ENCODE peak calls at places on chromosomes 16 and 17, in four cellular contexts. One of them, this sample, is unnamed.

GRCh38 chr17:61461967-61462733 is 9.9 kb downstream of the TBX4 start:
- DNase-seq in IMR-90: no peak
- DNase-seq in endothelial cell of umbilical vein: no peak
- DNase-seq in fibroblast of lung: no peak
- DNase-seq in this sample: no peak

GRCh38 chr17:17080781-17081180 is 38.5 kb downstream of the MPRIP start:
- DNase-seq in fibroblast of lung: no peak
- DNase-seq in IMR-90: no peak
- DNase-seq in endothelial cell of umbilical vein: no peak
- DNase-seq in this sample: no peak

GRCh38 chr17:6712058-6712853 is 913 bp downstream of the SLC13A5 start:
- DNase-seq in fibroblast of lung: no peak
- DNase-seq in endothelial cell of umbilical vein: no peak
- DNase-seq in IMR-90: no peak
- DNase-seq in this sample: no peak

GRCh38 chr17:71899317-71899716 is 221.5 kb upstream of the SOX9 start:
- DNase-seq in endothelial cell of umbilical vein: no peak
- DNase-seq in IMR-90: peak; percentile 59
- DNase-seq in fibroblast of lung: peak; percentile 15
- DNase-seq in this sample: no peak

GRCh38 chr17:77288115-77288619 is 147.4 kb downstream of the SEC14L1 start:
- DNase-seq in fibroblast of lung: no peak
- DNase-seq in endothelial cell of umbilical vein: no peak
- DNase-seq in IMR-90: no peak
- DNase-seq in this sample: no peak

GRCh38 chr17:31472137-31472536 is 80.7 kb downstream of the RAB11FIP4 start:
- DNase-seq in endothelial cell of umbilical vein: no peak
- DNase-seq in IMR-90: no peak
- DNase-seq in fibroblast of lung: no peak
- DNase-seq in this sample: no peak

GRCh38 chr17:69434164-69434579 is 19.7 kb downstream of the MAP2K6 start:
- DNase-seq in fibroblast of lung: peak; percentile 81
- DNase-seq in IMR-90: peak; percentile 26
- DNase-seq in endothelial cell of umbilical vein: peak; percentile 83
- DNase-seq in this sample: no peak

GRCh38 chr16:28623172-28623711 is 13.4 kb upstream of the SULT1A1 start:
- DNase-seq in IMR-90: no peak
- DNase-seq in endothelial cell of umbilical vein: peak; percentile 24
- DNase-seq in fibroblast of lung: no peak
- DNase-seq in this sample: peak; percentile 94

GRCh38 chr17:27224526-27225315 is 69.2 kb upstream of the WSB1 start:
- DNase-seq in endothelial cell of umbilical vein: no peak
- DNase-seq in IMR-90: no peak
- DNase-seq in fibroblast of lung: peak; percentile 36
- DNase-seq in this sample: no peak

GRCh38 chr16:4892356-4893102 is 44.4 kb downstream of the PPL start:
- DNase-seq in endothelial cell of umbilical vein: no peak
- DNase-seq in IMR-90: peak; percentile 48
- DNase-seq in fibroblast of lung: peak; percentile 85
- DNase-seq in this sample: no peak

GRCh38 chr16:785563-786535 is 2.3 kb downstream of the RPUSD1 start:
- DNase-seq in IMR-90: peak; percentile 37
- DNase-seq in endothelial cell of umbilical vein: peak; percentile 26
- DNase-seq in fibroblast of lung: peak; percentile 41
- DNase-seq in this sample: peak; percentile 75

GRCh38 chr16:787978-788398 is at the start of gene RPUSD1:
- DNase-seq in IMR-90: no peak
- DNase-seq in endothelial cell of umbilical vein: peak; percentile 49
- DNase-seq in fibroblast of lung: peak; percentile 5
- DNase-seq in this sample: no peak

GRCh38 chr16:788399-789126 is at the start of gene CHTF18:
- DNase-seq in IMR-90: peak; percentile 86
- DNase-seq in endothelial cell of umbilical vein: peak; percentile 91
- DNase-seq in fibroblast of lung: peak; percentile 89
- DNase-seq in this sample: peak; percentile 94

GRCh38 chr16:789451-789850 is 1.0 kb downstream of the CHTF18 start:
- DNase-seq in IMR-90: no peak
- DNase-seq in endothelial cell of umbilical vein: no peak
- DNase-seq in fibroblast of lung: no peak
- DNase-seq in this sample: no peak

GRCh38 chr16:787261-787966 is 767 bp downstream of the RPUSD1 start:
- DNase-seq in IMR-90: no peak
- DNase-seq in fibroblast of lung: no peak
- DNase-seq in endothelial cell of umbilical vein: peak; percentile 7
- DNase-seq in this sample: peak; percentile 19
- H3K4me2 ChIP-seq in IMR-90: peak overlapping the region; percentile 97
- H3K4me2 ChIP-seq in fibroblast of lung: peak overlapping the region; percentile 87
- H3K4me2 ChIP-seq in endothelial cell of umbilical vein: peak overlapping the region; percentile 39
- H3K4me2 ChIP-seq in this sample: peak overlapping the region; percentile 92

GRCh38 chr17:28334176-28334575 is 1.1 kb downstream of the IFT20 start:
- DNase-seq in IMR-90: peak; percentile 19
- DNase-seq in fibroblast of lung: no peak
- DNase-seq in endothelial cell of umbilical vein: peak; percentile 25
- DNase-seq in this sample: no peak
- H3K4me2 ChIP-seq in IMR-90: peak overlapping the region; percentile 92
- H3K4me2 ChIP-seq in fibroblast of lung: peak overlapping the region; percentile 100
- H3K4me2 ChIP-seq in endothelial cell of umbilical vein: peak overlapping the region; percentile 70
- H3K4me2 ChIP-seq in this sample: peak overlapping the region; percentile 78

GRCh38 chr17:62750502-62751349 is 57.4 kb downstream of the MARCHF10 start:
- DNase-seq in IMR-90: peak; percentile 24
- DNase-seq in fibroblast of lung: no peak
- DNase-seq in endothelial cell of umbilical vein: no peak
- DNase-seq in this sample: no peak
- H3K4me2 ChIP-seq in IMR-90: no peak overlapping the region
- H3K4me2 ChIP-seq in fibroblast of lung: no peak overlapping the region
- H3K4me2 ChIP-seq in endothelial cell of umbilical vein: no peak overlapping the region
- H3K4me2 ChIP-seq in this sample: no peak overlapping the region

GRCh38 chr16:85913688-85914422 is 14.9 kb downstream of the IRF8 start:
- DNase-seq in endothelial cell of umbilical vein: no peak
- DNase-seq in fibroblast of lung: no peak
- DNase-seq in IMR-90: no peak
- DNase-seq in this sample: no peak

GRCh38 chr16:85916141-85916890 is 17.4 kb downstream of the IRF8 start:
- DNase-seq in endothelial cell of umbilical vein: no peak
- DNase-seq in IMR-90: no peak
- DNase-seq in fibroblast of lung: peak; percentile 62
- DNase-seq in this sample: no peak

GRCh38 chr16:85917012-85917411 is 18.1 kb downstream of the IRF8 start:
- DNase-seq in IMR-90: no peak
- DNase-seq in fibroblast of lung: no peak
- DNase-seq in endothelial cell of umbilical vein: no peak
- DNase-seq in this sample: no peak

GRCh38 chr16:85914423-85914794 is 15.4 kb downstream of the IRF8 start:
- DNase-seq in endothelial cell of umbilical vein: no peak
- DNase-seq in IMR-90: no peak
- DNase-seq in fibroblast of lung: no peak
- DNase-seq in this sample: no peak

GRCh38 chr16:85915125-85915845 is 16.3 kb downstream of the IRF8 start:
- DNase-seq in IMR-90: no peak
- DNase-seq in fibroblast of lung: no peak
- DNase-seq in endothelial cell of umbilical vein: no peak
- DNase-seq in this sample: no peak
- H3K4me2 ChIP-seq in IMR-90: no peak overlapping the region
- H3K4me2 ChIP-seq in fibroblast of lung: no peak overlapping the region
- H3K4me2 ChIP-seq in endothelial cell of umbilical vein: no peak overlapping the region
- H3K4me2 ChIP-seq in this sample: no peak overlapping the region

DNA sequence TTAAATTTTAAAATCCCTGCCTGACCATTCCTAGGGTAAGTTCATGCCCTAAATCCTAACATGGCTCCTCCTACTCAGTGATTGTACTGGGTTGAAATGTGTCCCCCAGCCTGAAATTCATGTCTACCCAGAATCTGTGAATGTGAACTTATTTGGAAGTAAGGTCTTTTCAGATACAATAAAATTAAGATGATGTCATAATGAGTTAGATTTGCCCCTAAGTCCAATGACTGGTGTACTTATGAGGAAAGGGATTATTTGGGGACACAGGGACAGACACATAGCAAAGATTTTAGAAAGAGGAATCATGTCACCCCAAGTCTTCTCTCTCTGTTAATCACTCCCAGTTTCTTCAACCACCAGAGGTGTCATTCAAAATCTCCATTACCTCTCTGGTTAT is 185.3 kb downstream of the HS3ST4 start:
- DNase-seq in fibroblast of lung: no peak
- DNase-seq in endothelial cell of umbilical vein: no peak
- DNase-seq in IMR-90: no peak
- DNase-seq in this sample: no peak
- H3K4me2 ChIP-seq in fibroblast of lung: no peak overlapping the region
- H3K4me2 ChIP-seq in endothelial cell of umbilical vein: no peak overlapping the region
- H3K4me2 ChIP-seq in IMR-90: no peak overlapping the region
- H3K4me2 ChIP-seq in this sample: no peak overlapping the region

GRCh38 chr16:64542152-64542551 is 579.7 kb downstream of the CDH11 start:
- DNase-seq in endothelial cell of umbilical vein: no peak
- DNase-seq in fibroblast of lung: no peak
- DNase-seq in IMR-90: no peak
- DNase-seq in this sample: no peak

GRCh38 chr16:64545769-64546168 is 576.1 kb downstream of the CDH11 start:
- DNase-seq in fibroblast of lung: no peak
- DNase-seq in endothelial cell of umbilical vein: no peak
- DNase-seq in IMR-90: no peak
- DNase-seq in this sample: no peak

GRCh38 chr16:64543401-64543800 is 578.5 kb downstream of the CDH11 start:
- DNase-seq in fibroblast of lung: no peak
- DNase-seq in endothelial cell of umbilical vein: no peak
- DNase-seq in IMR-90: no peak
- DNase-seq in this sample: no peak

GRCh38 chr16:64540449-64540848 is 581.4 kb downstream of the CDH11 start:
- DNase-seq in fibroblast of lung: no peak
- DNase-seq in endothelial cell of umbilical vein: no peak
- DNase-seq in IMR-90: no peak
- DNase-seq in this sample: no peak

GRCh38 chr16:64544859-64545258 is 577.0 kb downstream of the CDH11 start:
- DNase-seq in IMR-90: no peak
- DNase-seq in endothelial cell of umbilical vein: no peak
- DNase-seq in fibroblast of lung: no peak
- DNase-seq in this sample: no peak
- H3K4me2 ChIP-seq in IMR-90: no peak overlapping the region
- H3K4me2 ChIP-seq in endothelial cell of umbilical vein: no peak overlapping the region
- H3K4me2 ChIP-seq in fibroblast of lung: no peak overlapping the region
- H3K4me2 ChIP-seq in this sample: no peak overlapping the region

GRCh38 chr16:50396770-50397525 is 28.2 kb upstream of the BRD7 start:
- DNase-seq in IMR-90: peak; percentile 36
- DNase-seq in fibroblast of lung: no peak
- DNase-seq in endothelial cell of umbilical vein: no peak
- DNase-seq in this sample: no peak
- H3K4me2 ChIP-seq in IMR-90: no peak overlapping the region
- H3K4me2 ChIP-seq in fibroblast of lung: no peak overlapping the region
- H3K4me2 ChIP-seq in endothelial cell of umbilical vein: no peak overlapping the region
- H3K4me2 ChIP-seq in this sample: no peak overlapping the region

GRCh38 chr17:43928606-43929005 is 13.7 kb downstream of the PPY start:
- DNase-seq in fibroblast of lung: no peak
- DNase-seq in IMR-90: no peak
- DNase-seq in endothelial cell of umbilical vein: no peak
- DNase-seq in this sample: no peak
- H3K4me2 ChIP-seq in fibroblast of lung: no peak overlapping the region
- H3K4me2 ChIP-seq in IMR-90: no peak overlapping the region
- H3K4me2 ChIP-seq in endothelial cell of umbilical vein: no peak overlapping the region
- H3K4me2 ChIP-seq in this sample: no peak overlapping the region

This sample was measured in OCI-LY7.